ENCODE peak calls at places on chromosomes 7 and 10, in seven cellular contexts. One of them, this sample, is unnamed.

GRCh38 chr7:97020601-97021442 is 3.8 kb downstream of the DLX5 start:
- DNase-seq in NCI-H2029: no peak
- DNase-seq in NCI-H2171: no peak
- DNase-seq in SW480: no peak
- DNase-seq in NCI-H1417: no peak
- DNase-seq in left cardiac atrium: no peak
- DNase-seq in iris pigment epithelial cell: no peak
- DNase-seq in this sample: no peak

GRCh38 chr10:71137701-71138100 is 74.7 kb upstream of the UNC5B start:
- DNase-seq in NCI-H2029: no peak
- DNase-seq in NCI-H2171: no peak
- DNase-seq in SW480: no peak
- DNase-seq in NCI-H1417: no peak
- DNase-seq in left cardiac atrium: no peak
- DNase-seq in iris pigment epithelial cell: no peak
- DNase-seq in this sample: no peak

GRCh38 chr7:1961776-1962276 is 270.9 kb downstream of the MAD1L1 start:
- DNase-seq in NCI-H2029: no peak
- DNase-seq in NCI-H2171: no peak
- DNase-seq in SW480: peak
- DNase-seq in NCI-H1417: no peak
- DNase-seq in left cardiac atrium: no peak
- DNase-seq in iris pigment epithelial cell: peak
- DNase-seq in this sample: no peak

GRCh38 chr10:105769248-105770184 is 1128.4 kb downstream of the SORCS3 start:
- DNase-seq in NCI-H2029: no peak
- DNase-seq in NCI-H2171: no peak
- DNase-seq in SW480: no peak
- DNase-seq in NCI-H1417: no peak
- DNase-seq in left cardiac atrium: no peak
- DNase-seq in iris pigment epithelial cell: no peak
- DNase-seq in this sample: no peak

GRCh38 chr10:46526682-46527038 is 29.8 kb downstream of the GPRIN2 start:
- DNase-seq in NCI-H2029: no peak
- DNase-seq in NCI-H2171: no peak
- DNase-seq in SW480: no peak
- DNase-seq in NCI-H1417: no peak
- DNase-seq in left cardiac atrium: peak
- DNase-seq in iris pigment epithelial cell: no peak
- DNase-seq in this sample: no peak

GRCh38 chr10:125414998-125415397 is 254.6 kb upstream of the CTBP2 start:
- DNase-seq in NCI-H2029: no peak
- DNase-seq in NCI-H2171: no peak
- DNase-seq in SW480: no peak
- DNase-seq in NCI-H1417: peak
- DNase-seq in left cardiac atrium: no peak
- DNase-seq in iris pigment epithelial cell: peak
- DNase-seq in this sample: peak

GRCh38 chr7:157411580-157411979 is 74.8 kb downstream of the DNAJB6 start:
- DNase-seq in NCI-H2029: no peak
- DNase-seq in NCI-H2171: no peak
- DNase-seq in SW480: peak
- DNase-seq in NCI-H1417: no peak
- DNase-seq in left cardiac atrium: no peak
- DNase-seq in iris pigment epithelial cell: peak
- DNase-seq in this sample: no peak

GRCh38 chr10:125774581-125775191 is 935 bp downstream of the MMP21 start:
- DNase-seq in NCI-H2029: no peak
- DNase-seq in NCI-H2171: no peak
- DNase-seq in SW480: no peak
- DNase-seq in NCI-H1417: no peak
- DNase-seq in left cardiac atrium: no peak
- DNase-seq in iris pigment epithelial cell: no peak
- DNase-seq in this sample: no peak

GRCh38 chr10:8508882-8509281 is 454.4 kb downstream of the GATA3 start:
- DNase-seq in NCI-H2029: no peak
- DNase-seq in NCI-H2171: no peak
- DNase-seq in SW480: no peak
- DNase-seq in NCI-H1417: no peak
- DNase-seq in left cardiac atrium: no peak
- DNase-seq in iris pigment epithelial cell: no peak
- DNase-seq in this sample: no peak

GRCh38 chr10:133006806-133007205 is 64.4 kb upstream of the CFAP46 start:
- DNase-seq in NCI-H2029: no peak
- DNase-seq in NCI-H2171: no peak
- DNase-seq in SW480: no peak
- DNase-seq in NCI-H1417: no peak
- DNase-seq in left cardiac atrium: no peak
- DNase-seq in iris pigment epithelial cell: no peak
- DNase-seq in this sample: no peak

GRCh38 chr7:81331061-81332018 is 412.5 kb upstream of the SEMA3C start:
- DNase-seq in NCI-H2029: no peak
- DNase-seq in NCI-H2171: no peak
- DNase-seq in SW480: no peak
- DNase-seq in NCI-H1417: no peak
- DNase-seq in left cardiac atrium: no peak
- DNase-seq in iris pigment epithelial cell: peak
- DNase-seq in this sample: no peak

This sample was measured in NCI-H748 treated with DMSO at 0.1 percent for 48 hours.